ENCODE peak calls at places on chromosomes 3 and 15, in six cellular contexts. J is left ventricle myocardium inferior; G is coronary artery; X is GM04503; O is A549; D is stimulated activated CD4-positive, alpha-beta T cell treated with anti-CD3 and anti-CD28 coated beads, Interleukin-12 subunit alpha, Interleukin-12 subunit beta, amount 100 ng/mL, for 24 hours. C is an unnamed sample.

GRCh38 chr3:38117748-38118420 is 19.0 kb downstream of the ACAA1 start:
- DNase-seq in J (peak), G (no peak), X (no peak), O (peak), D (peak), C (peak)

GRCh38 chr3:7658294-7658693 is 797.4 kb downstream of the GRM7 start:
- DNase-seq in J (no peak), G (no peak), X (no peak), O (no peak), D (no peak), C (no peak)

GRCh38 chr15:89704411-89704810 is 13.8 kb downstream of the WDR93 start:
- DNase-seq in J (no peak), G (no peak), X (no peak), O (no peak), D (no peak), C (no peak)

GRCh38 chr3:138479355-138479964 is 45.0 kb downstream of the ESYT3 start:
- DNase-seq in J (no peak), G (no peak), X (no peak), O (peak), D (no peak), C (peak)

GRCh38 chr3:69791111-69791510 is 51.8 kb downstream of the MITF start:
- DNase-seq in J (peak), G (peak), X (peak), O (no peak), D (no peak), C (no peak)

GRCh38 chr3:127865941-127866340 is 43.6 kb upstream of the MGLL start:
- DNase-seq in J (no peak), G (no peak), X (no peak), O (no peak), D (no peak), C (no peak)

GRCh38 chr3:78879516-78879860 is 888.3 kb downstream of the ROBO1 start:
- DNase-seq in J (no peak), G (no peak), X (no peak), O (no peak), D (no peak), C (peak)

GRCh38 chr3:123687286-123687685 is 102.4 kb upstream of the HACD2 start:
- DNase-seq in J (no peak), G (no peak), X (no peak), O (peak), D (no peak), C (no peak)

GRCh38 chr15:67174864-67175573 is 79.4 kb downstream of the AAGAB start:
- DNase-seq in J (no peak), G (no peak), X (no peak), O (peak), D (peak), C (no peak)

GRCh38 chr15:20658024-20658423 is 116.4 kb upstream of the GOLGA6L6 start:
- DNase-seq in J (no peak), G (no peak), X (no peak), O (no peak), D (no peak), C (no peak)

GRCh38 chr3:170753421-170754344 is 116.3 kb downstream of the RPL22L1 start:
- DNase-seq in J (no peak), G (no peak), X (no peak), O (no peak), D (no peak), C (no peak)

GRCh38 chr3:24387000-24387399 is 107.7 kb downstream of the THRB start:
- DNase-seq in J (no peak), G (no peak), X (no peak), O (no peak), D (no peak), C (no peak)

GRCh38 chr15:48279608-48280007 is 51.6 kb upstream of the DUT start:
- DNase-seq in J (no peak), G (no peak), X (no peak), O (no peak), D (no peak), C (no peak)

GRCh38 chr15:52678468-52679231 is 538 bp downstream of the ATOSA start:
- DNase-seq in J (peak), G (peak), X (peak), O (peak), D (peak), C (peak)

GRCh38 chr15:101043911-101044624 is 124.9 kb downstream of the LRRK1 start:
- DNase-seq in J (no peak), G (peak), X (no peak), O (no peak), D (no peak), C (no peak)

C was measured in HEK293T.